ENCODE peak calls at places on chromosomes 4 and X, in seven cellular contexts. T, M, C, Z, Y, N and G are unnamed samples.

GRCh38 chr4:173735055-173735454 is 205.0 kb upstream of the HAND2 start:
- DNase-seq in Z (no peak), T (no peak), Y (no peak), C (no peak), M (no peak), N (no peak), G (no peak)

GRCh38 chr4:73709461-73710033 is 30.8 kb upstream of the CXCL8 start:
- DNase-seq in N (no peak), M (no peak), Y (no peak), C (no peak), Z (no peak), T (no peak), G (no peak)

GRCh38 chr4:159238631-159239030 is 135.8 kb downstream of the RAPGEF2 start:
- DNase-seq in Z (no peak), C (no peak), T (no peak), Y (no peak), N (peak), M (no peak), G (no peak)

GRCh38 chr4:80197132-80197573 is at the start of gene PRDM8:
- DNase-seq in M (no peak), C (no peak), Z (no peak), Y (no peak), T (no peak), N (no peak), G (no peak)

GRCh38 chrX:13367950-13368349 is 48.1 kb upstream of the ATXN3L start:
- DNase-seq in Z (no peak), N (no peak), C (no peak), Y (no peak), T (no peak), M (no peak), G (no peak)

GRCh38 chr4:163180087-163180486 is 13.4 kb upstream of the NAF1 start:
- DNase-seq in C (no peak), N (no peak), Y (no peak), M (no peak), T (no peak), Z (no peak), G (peak)

GRCh38 chr4:8419222-8420041 is 21.1 kb downstream of the ACOX3 start:
- DNase-seq in Z (no peak), C (no peak), M (no peak), N (no peak), T (no peak), Y (no peak), G (no peak)

GRCh38 chr4:101400096-101400495 is 52.8 kb upstream of the PPP3CA start:
- DNase-seq in N (no peak), Y (no peak), M (no peak), C (no peak), Z (no peak), T (peak), G (no peak)

GRCh38 chr4:168357941-168358340 is 39.4 kb upstream of the DDX60 start:
- DNase-seq in Y (no peak), N (no peak), T (no peak), Z (no peak), M (no peak), C (no peak), G (no peak)

GRCh38 chr4:78684196-78685079 is 91.7 kb upstream of the BMP2K start:
- DNase-seq in Y (no peak), T (no peak), M (no peak), C (no peak), Z (no peak), N (peak), G (no peak)

GRCh38 chrX:106300656-106301055 is 132.6 kb downstream of the PWWP3B start:
- DNase-seq in Y (no peak), T (no peak), M (no peak), N (no peak), Z (no peak), C (no peak), G (no peak)

GRCh38 chr4:75708218-75708691 is 16.1 kb upstream of the USO1 start:
- DNase-seq in C (no peak), Y (no peak), N (no peak), T (no peak), Z (peak), M (no peak), G (peak)

GRCh38 chrX:11499076-11500044 is 166.4 kb downstream of the ARHGAP6 start:
- DNase-seq in N (peak), C (no peak), Y (no peak), T (no peak), Z (no peak), M (no peak), G (no peak)

GRCh38 chr4:31791666-31792065 is 1071.5 kb downstream of the PCDH7 start:
- DNase-seq in C (no peak), Z (no peak), Y (no peak), M (no peak), T (no peak), N (no peak), G (no peak)

GRCh38 chr4:31793907-31794306 is 1073.7 kb downstream of the PCDH7 start:
- DNase-seq in T (no peak), M (no peak), N (no peak), Y (no peak), Z (no peak), C (no peak), G (peak)

DNA sequence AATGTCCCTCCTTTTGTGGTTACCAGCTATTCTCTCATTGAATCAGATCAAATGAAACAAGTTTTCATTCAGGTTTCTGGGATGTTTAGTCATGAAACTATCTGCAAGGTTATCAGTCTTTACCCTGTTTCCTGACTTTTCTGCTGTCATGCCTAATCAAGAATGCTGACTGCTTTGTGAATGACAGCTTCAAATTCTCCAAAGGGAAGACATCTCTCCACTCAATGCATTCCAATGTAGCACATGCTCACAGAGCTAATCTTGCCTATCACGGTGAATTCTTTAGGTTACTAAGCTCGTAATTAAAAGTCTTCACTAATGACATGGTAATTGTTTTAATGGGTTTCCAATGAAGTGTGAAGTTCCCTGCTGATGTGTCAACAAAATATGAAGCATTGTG is 1068.5 kb downstream of the PCDH7 start:
- DNase-seq in M (no peak), C (no peak), Z (no peak), T (no peak), Y (no peak), N (no peak), G (no peak)
- TF ChIP-seq POLR2A in M (no peak), C (no peak), Z (no peak), T (no peak), Y (no peak), N (no peak), G (no peak)

GRCh38 chrX:47218920-47219815 is 687 bp downstream of the CDK16 start:
- DNase-seq in M (peak), Z (peak), T (no peak), N (peak), C (peak), Y (peak), G (peak)

GRCh38 chrX:47216393-47216925 is 2.0 kb upstream of the CDK16 start:
- DNase-seq in N (no peak), C (no peak), T (no peak), Y (no peak), M (no peak), Z (no peak), G (no peak)

GRCh38 chrX:47217852-47218279 is 615 bp upstream of the CDK16 start:
- DNase-seq in N (peak), C (peak), Y (peak), T (peak), Z (peak), M (peak), G (peak)

GRCh38 chrX:47217121-47217851 is 1.2 kb upstream of the CDK16 start:
- DNase-seq in M (no peak), N (no peak), Y (no peak), T (no peak), C (no peak), Z (no peak), G (peak)

GRCh38 chrX:47218280-47218919 is at the start of gene CDK16:
- DNase-seq in M (peak), T (peak), Z (peak), C (peak), Y (peak), N (peak), G (peak)
- TF ChIP-seq POLR2A in M (peak), T (peak), Z (peak), C (peak), Y (peak), N (peak), G (peak)

GRCh38 chrX:142036111-142036510 is 132.4 kb downstream of the MAGEC1 start:
- DNase-seq in Y (no peak), M (no peak), T (no peak), Z (no peak), N (peak), C (no peak), G (no peak)

GRCh38 chrX:142043196-142043595 is 139.5 kb downstream of the MAGEC1 start:
- DNase-seq in C (no peak), Y (no peak), Z (no peak), M (no peak), T (no peak), N (no peak), G (no peak)

DNA sequence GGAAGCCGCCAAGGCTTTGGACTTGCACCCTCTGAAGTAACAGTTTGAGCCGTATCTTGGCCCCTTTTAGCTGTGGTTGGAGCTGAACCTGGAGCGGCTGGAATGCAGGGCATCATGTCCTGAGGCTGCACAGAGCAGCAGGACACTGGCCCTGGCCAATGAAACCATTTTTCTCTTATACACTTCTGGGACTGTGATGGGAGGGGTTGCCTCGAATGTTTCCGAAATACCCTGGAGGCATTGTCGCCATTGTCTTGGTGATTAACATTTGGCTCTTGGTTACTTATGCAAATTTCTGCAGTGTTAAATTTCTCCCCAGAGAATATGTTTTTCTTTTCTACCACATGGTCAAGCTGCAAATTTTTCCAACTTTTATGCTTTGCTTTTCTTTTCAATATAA is 137.2 kb downstream of the MAGEC1 start:
- DNase-seq in T (no peak), N (no peak), Y (no peak), C (no peak), M (no peak), Z (no peak), G (no peak)
- TF ChIP-seq POLR2A in T (no peak), N (no peak), Y (no peak), C (no peak), M (no peak), Z (no peak), G (no peak)

DNA sequence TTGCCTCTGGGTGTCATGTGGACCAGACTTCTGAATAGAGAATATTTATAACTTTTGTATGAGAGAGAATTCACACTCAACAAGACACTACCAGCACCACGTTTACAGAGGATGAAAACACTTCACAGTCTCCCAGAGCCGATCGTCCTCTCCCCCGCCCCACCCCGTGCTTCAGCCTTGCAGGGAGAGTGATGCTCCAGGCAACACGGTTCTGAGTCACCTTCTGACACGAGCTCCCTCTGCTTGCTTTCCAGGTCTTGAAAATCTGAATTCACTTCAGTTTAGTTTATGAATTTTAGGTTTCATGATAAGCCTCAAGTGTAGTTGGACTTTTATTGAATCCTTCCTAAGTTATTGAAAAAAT is 59.8 kb downstream of the CPLX1 start:
- DNase-seq in C (no peak), M (no peak), T (peak), Z (no peak), N (no peak), Y (no peak), G (no peak)
- TF ChIP-seq POLR2A in C (no peak), M (no peak), T (no peak), Z (no peak), N (no peak), Y (no peak), G (no peak)

GRCh38 chr4:48130100-48130499 is 4.0 kb downstream of the TXK start:
- DNase-seq in C (no peak), Z (no peak), T (no peak), M (no peak), Y (no peak), N (no peak), G (no peak)

GRCh38 chr4:48137766-48138349 is 3.8 kb upstream of the TXK start:
- DNase-seq in M (no peak), Z (no peak), Y (no peak), C (no peak), N (no peak), T (no peak), G (no peak)

GRCh38 chr4:48131736-48132135 is 2.3 kb downstream of the TXK start:
- DNase-seq in M (no peak), N (no peak), Z (no peak), C (no peak), T (no peak), Y (no peak), G (no peak)

GRCh38 chr4:48129307-48130014 is 4.6 kb downstream of the TXK start:
- DNase-seq in C (peak), M (no peak), N (no peak), Y (no peak), Z (peak), T (no peak), G (peak)

GRCh38 chr4:48133668-48134444 is at the start of gene TXK:
- DNase-seq in Y (no peak), T (no peak), M (peak), N (peak), C (no peak), Z (no peak), G (no peak)
- TF ChIP-seq POLR2A in Y (no peak), T (no peak), M (no peak), N (no peak), C (no peak), Z (no peak), G (no peak)